ENCODE peak calls at places on chromosomes 1 and 21, in five cellular contexts. One of them, this sample, is unnamed.

GRCh38 chr1:36166938-36167910 is 11.3 kb downstream of the MAP7D1 start:
- DNase-seq in BJ: no peak
- DNase-seq in AG04449: no peak
- DNase-seq in lower lobe of right lung: no peak
- DNase-seq in stomach: no peak
- DNase-seq in this sample: no peak

GRCh38 chr1:21260405-21261129 is 29.7 kb downstream of the ECE1 start:
- DNase-seq in BJ: no peak
- DNase-seq in AG04449: no peak
- DNase-seq in lower lobe of right lung: no peak
- DNase-seq in stomach: no peak
- DNase-seq in this sample: no peak

GRCh38 chr1:4509206-4509605 is 145.2 kb upstream of the AJAP1 start:
- DNase-seq in BJ: no peak
- DNase-seq in AG04449: no peak
- DNase-seq in lower lobe of right lung: no peak
- DNase-seq in stomach: no peak
- DNase-seq in this sample: no peak

GRCh38 chr1:41894778-41895483 is 23.8 kb downstream of the HIVEP3 start:
- DNase-seq in BJ: no peak
- DNase-seq in AG04449: no peak
- DNase-seq in lower lobe of right lung: no peak
- DNase-seq in stomach: no peak
- DNase-seq in this sample: no peak

GRCh38 chr1:236507022-236507700 is 16.6 kb upstream of the LGALS8 start:
- DNase-seq in BJ: no peak
- DNase-seq in AG04449: no peak
- DNase-seq in lower lobe of right lung: no peak
- DNase-seq in stomach: peak
- DNase-seq in this sample: peak

GRCh38 chr1:94022471-94023189 is 98.3 kb downstream of the ABCA4 start:
- DNase-seq in BJ: peak
- DNase-seq in AG04449: peak
- DNase-seq in lower lobe of right lung: no peak
- DNase-seq in stomach: no peak
- DNase-seq in this sample: peak

GRCh38 chr1:111505641-111506119 is 2.2 kb upstream of the ADORA3 start:
- DNase-seq in BJ: no peak
- DNase-seq in AG04449: no peak
- DNase-seq in lower lobe of right lung: no peak
- DNase-seq in stomach: no peak
- DNase-seq in this sample: no peak

GRCh38 chr1:240091614-240092300 is at the start of gene FMN2:
- DNase-seq in BJ: no peak
- DNase-seq in AG04449: no peak
- DNase-seq in lower lobe of right lung: no peak
- DNase-seq in stomach: no peak
- DNase-seq in this sample: peak

GRCh38 chr1:29849038-29849750 is 612.9 kb downstream of the PTPRU start:
- DNase-seq in BJ: no peak
- DNase-seq in AG04449: no peak
- DNase-seq in lower lobe of right lung: no peak
- DNase-seq in stomach: peak
- DNase-seq in this sample: peak

GRCh38 chr1:73701816-73702215 is 496.2 kb downstream of the LRRIQ3 start:
- DNase-seq in BJ: no peak
- DNase-seq in AG04449: no peak
- DNase-seq in lower lobe of right lung: no peak
- DNase-seq in stomach: no peak
- DNase-seq in this sample: no peak

GRCh38 chr21:44926364-44927101 is 5.8 kb upstream of the ITGB2 start:
- DNase-seq in BJ: no peak
- DNase-seq in AG04449: no peak
- DNase-seq in lower lobe of right lung: peak
- DNase-seq in stomach: no peak
- DNase-seq in this sample: no peak

GRCh38 chr21:34011660-34012059 is 61.7 kb upstream of the MRPS6 start:
- DNase-seq in BJ: no peak
- DNase-seq in AG04449: no peak
- DNase-seq in lower lobe of right lung: no peak
- DNase-seq in stomach: no peak
- DNase-seq in this sample: peak

GRCh38 chr1:153669606-153670005 is 1.2 kb downstream of the ILF2 start:
- DNase-seq in BJ: no peak
- DNase-seq in AG04449: no peak
- DNase-seq in lower lobe of right lung: peak
- DNase-seq in stomach: no peak
- DNase-seq in this sample: no peak

GRCh38 chr1:36650200-36651065 is 167.7 kb upstream of the CSF3R start:
- DNase-seq in BJ: no peak
- DNase-seq in AG04449: no peak
- DNase-seq in lower lobe of right lung: peak
- DNase-seq in stomach: peak
- DNase-seq in this sample: peak

GRCh38 chr1:30133414-30134055 is 589.9 kb downstream of the MATN1 start:
- DNase-seq in BJ: no peak
- DNase-seq in AG04449: no peak
- DNase-seq in lower lobe of right lung: no peak
- DNase-seq in stomach: no peak
- DNase-seq in this sample: no peak

GRCh38 chr21:43362306-43362927 is 64.5 kb downstream of the SIK1 start:
- DNase-seq in BJ: peak
- DNase-seq in AG04449: peak
- DNase-seq in lower lobe of right lung: peak
- DNase-seq in stomach: peak
- DNase-seq in this sample: peak

GRCh38 chr1:160834945-160835565 is 27.6 kb downstream of the CD244 start:
- DNase-seq in BJ: no peak
- DNase-seq in AG04449: no peak
- DNase-seq in lower lobe of right lung: no peak
- DNase-seq in stomach: no peak
- DNase-seq in this sample: peak

GRCh38 chr1:12169442-12170135 is 2.8 kb downstream of the TNFRSF1B start:
- DNase-seq in BJ: no peak
- DNase-seq in AG04449: no peak
- DNase-seq in lower lobe of right lung: no peak
- DNase-seq in stomach: no peak
- DNase-seq in this sample: no peak

GRCh38 chr21:42063578-42064521 is 7.3 kb upstream of the UMODL1 start:
- DNase-seq in BJ: no peak
- DNase-seq in AG04449: no peak
- DNase-seq in lower lobe of right lung: peak
- DNase-seq in stomach: peak
- DNase-seq in this sample: no peak

GRCh38 chr1:179547021-179547535 is 28.7 kb downstream of the NPHS2 start:
- DNase-seq in BJ: no peak
- DNase-seq in AG04449: no peak
- DNase-seq in lower lobe of right lung: no peak
- DNase-seq in stomach: no peak
- DNase-seq in this sample: no peak

GRCh38 chr21:32426592-32427051 is 14.1 kb downstream of the EVA1C start:
- DNase-seq in BJ: no peak
- DNase-seq in AG04449: no peak
- DNase-seq in lower lobe of right lung: no peak
- DNase-seq in stomach: no peak
- DNase-seq in this sample: peak

GRCh38 chr1:182833271-182833670 is 5.9 kb upstream of the DHX9 start:
- DNase-seq in BJ: no peak
- DNase-seq in AG04449: no peak
- DNase-seq in lower lobe of right lung: no peak
- DNase-seq in stomach: no peak
- DNase-seq in this sample: peak

GRCh38 chr1:60425528-60425927 is 352.0 kb upstream of the C1orf87 start:
- DNase-seq in BJ: no peak
- DNase-seq in AG04449: no peak
- DNase-seq in lower lobe of right lung: no peak
- DNase-seq in stomach: no peak
- DNase-seq in this sample: peak

GRCh38 chr1:32742132-32742947 is 39.8 kb upstream of the SYNC start:
- DNase-seq in BJ: no peak
- DNase-seq in AG04449: no peak
- DNase-seq in lower lobe of right lung: no peak
- DNase-seq in stomach: peak
- DNase-seq in this sample: no peak

GRCh38 chr1:36321119-36321951 is 2.1 kb downstream of the EVA1B start:
- DNase-seq in BJ: peak
- DNase-seq in AG04449: no peak
- DNase-seq in lower lobe of right lung: peak
- DNase-seq in stomach: peak
- DNase-seq in this sample: peak

GRCh38 chr1:184482113-184482512 is 95.3 kb downstream of the C1orf21 start:
- DNase-seq in BJ: no peak
- DNase-seq in AG04449: no peak
- DNase-seq in lower lobe of right lung: no peak
- DNase-seq in stomach: peak
- DNase-seq in this sample: no peak

DNA sequence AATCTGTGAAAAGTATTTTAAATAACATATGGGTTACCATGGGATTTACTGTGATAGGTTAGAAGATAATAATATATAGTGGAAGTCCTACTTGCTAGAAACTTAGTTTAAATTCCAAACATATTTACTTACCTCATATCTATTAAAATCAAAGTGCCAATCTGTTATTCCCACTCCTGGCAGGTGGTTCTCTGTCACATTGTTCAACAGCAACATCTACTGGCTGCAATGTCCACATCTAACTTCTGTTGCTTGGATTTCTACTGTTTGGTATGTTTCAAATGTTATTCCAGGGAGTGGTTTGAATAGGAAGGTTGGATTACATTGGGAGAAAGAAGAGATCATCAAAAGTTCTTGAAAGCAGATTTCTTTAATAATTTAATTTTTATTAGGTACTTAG is 122.5 kb upstream of the NCAM2 start:
- DNase-seq in BJ: no peak
- DNase-seq in AG04449: no peak
- DNase-seq in lower lobe of right lung: no peak
- DNase-seq in stomach: no peak
- DNase-seq in this sample: no peak
- TF ChIP-seq CTCF in BJ: no peak
- TF ChIP-seq CTCF in AG04449: no peak
- TF ChIP-seq CTCF in lower lobe of right lung: no peak
- TF ChIP-seq CTCF in stomach: no peak
- TF ChIP-seq CTCF in this sample: no peak

GRCh38 chr1:13699510-13699909 is 478 bp upstream of the PRDM2 start:
- DNase-seq in BJ: no peak
- DNase-seq in AG04449: no peak
- DNase-seq in lower lobe of right lung: no peak
- DNase-seq in stomach: no peak
- DNase-seq in this sample: peak

GRCh38 chr1:13700521-13701273 is 709 bp downstream of the PRDM2 start:
- DNase-seq in BJ: no peak
- DNase-seq in AG04449: no peak
- DNase-seq in lower lobe of right lung: peak
- DNase-seq in stomach: peak
- DNase-seq in this sample: peak

GRCh38 chr1:13699936-13700520 is at the start of gene PRDM2:
- DNase-seq in BJ: no peak
- DNase-seq in AG04449: no peak
- DNase-seq in lower lobe of right lung: peak
- DNase-seq in stomach: peak
- DNase-seq in this sample: peak

GRCh38 chr1:13694886-13695684 is 4.9 kb upstream of the PRDM2 start:
- DNase-seq in BJ: no peak
- DNase-seq in AG04449: no peak
- DNase-seq in lower lobe of right lung: no peak
- DNase-seq in stomach: no peak
- DNase-seq in this sample: no peak

DNA sequence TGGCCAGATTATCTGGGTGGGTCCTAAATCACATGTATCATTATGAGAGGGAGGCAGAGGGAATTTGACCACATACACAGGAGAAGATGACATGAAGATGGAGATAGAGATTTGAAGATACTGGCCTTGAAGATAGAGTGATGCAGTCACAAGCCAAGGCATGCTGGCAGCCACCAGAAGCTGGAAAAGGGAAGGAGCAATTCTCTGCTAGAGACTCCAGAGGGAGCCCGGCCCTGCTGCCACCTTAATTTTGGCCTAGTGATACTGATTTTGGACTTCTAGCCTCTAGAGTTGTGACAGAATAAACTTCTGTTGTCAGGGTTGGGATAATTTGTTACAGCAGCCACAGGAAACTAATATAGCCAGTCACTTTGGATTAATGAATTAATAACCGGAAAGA is 2.2 kb upstream of the PRDM2 start:
- DNase-seq in BJ: no peak
- DNase-seq in AG04449: no peak
- DNase-seq in lower lobe of right lung: no peak
- DNase-seq in stomach: no peak
- DNase-seq in this sample: no peak
- TF ChIP-seq CTCF in BJ: no peak
- TF ChIP-seq CTCF in AG04449: no peak
- TF ChIP-seq CTCF in lower lobe of right lung: no peak
- TF ChIP-seq CTCF in stomach: no peak
- TF ChIP-seq CTCF in this sample: peak

DNA sequence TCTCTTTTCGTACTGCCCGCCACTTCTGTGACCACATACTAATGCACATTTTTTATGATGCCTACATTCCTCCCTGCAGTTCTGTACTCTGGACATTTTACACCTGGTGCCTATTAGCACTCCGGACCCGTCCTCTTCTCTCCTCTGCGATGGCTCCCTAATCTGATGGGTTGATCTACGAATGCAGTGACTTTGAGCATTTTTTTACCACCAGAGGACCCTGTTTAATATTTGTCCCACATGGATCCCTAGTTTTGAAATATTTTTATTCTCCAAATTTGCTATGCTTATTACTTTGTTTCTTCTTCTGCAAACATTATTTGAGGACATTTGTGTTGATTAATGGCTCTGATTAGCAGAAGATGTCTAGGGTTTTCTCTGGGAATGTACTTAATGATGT is 5.2 kb downstream of the PPFIA4 start:
- DNase-seq in BJ: no peak
- DNase-seq in AG04449: no peak
- DNase-seq in lower lobe of right lung: no peak
- DNase-seq in stomach: no peak
- DNase-seq in this sample: no peak
- TF ChIP-seq CTCF in BJ: peak
- TF ChIP-seq CTCF in AG04449: no peak
- TF ChIP-seq CTCF in lower lobe of right lung: no peak
- TF ChIP-seq CTCF in stomach: no peak
- TF ChIP-seq CTCF in this sample: no peak

GRCh38 chr1:43286533-43286932 is 1.2 kb upstream of the C1orf210 start:
- DNase-seq in BJ: no peak
- DNase-seq in AG04449: no peak
- DNase-seq in lower lobe of right lung: peak
- DNase-seq in stomach: no peak
- DNase-seq in this sample: no peak

GRCh38 chr1:43286115-43286514 is 734 bp upstream of the C1orf210 start:
- DNase-seq in BJ: no peak
- DNase-seq in AG04449: no peak
- DNase-seq in lower lobe of right lung: peak
- DNase-seq in stomach: peak
- DNase-seq in this sample: no peak

GRCh38 chr1:43288058-43288784 is 2.8 kb upstream of the C1orf210 start:
- DNase-seq in BJ: no peak
- DNase-seq in AG04449: no peak
- DNase-seq in lower lobe of right lung: peak
- DNase-seq in stomach: no peak
- DNase-seq in this sample: no peak

GRCh38 chr1:43292151-43292550 is 6.8 kb upstream of the C1orf210 start:
- DNase-seq in BJ: no peak
- DNase-seq in AG04449: no peak
- DNase-seq in lower lobe of right lung: no peak
- DNase-seq in stomach: no peak
- DNase-seq in this sample: no peak

GRCh38 chr1:43288785-43289466 is 3.5 kb upstream of the C1orf210 start:
- DNase-seq in BJ: no peak
- DNase-seq in AG04449: no peak
- DNase-seq in lower lobe of right lung: no peak
- DNase-seq in stomach: no peak
- DNase-seq in this sample: no peak
- TF ChIP-seq CTCF in BJ: no peak
- TF ChIP-seq CTCF in AG04449: no peak
- TF ChIP-seq CTCF in lower lobe of right lung: no peak
- TF ChIP-seq CTCF in stomach: no peak
- TF ChIP-seq CTCF in this sample: no peak

This sample was measured in cardiac fibroblast.